ENCODE peak calls at places on chromosome 11, in eight cellular contexts. Y, A, E, G, H, P, O and C are unnamed samples.

GRCh38 chr11:19367051-19367709 is 126.4 kb upstream of the E2F8 start:
- DNase-seq in Y (no peak), A (no peak), E (no peak), G (no peak), H (no peak), P (no peak), O (no peak), C (no peak)

GRCh38 chr11:93608280-93608862 is 53.1 kb upstream of the CEP295 start:
- DNase-seq in Y (no peak), A (no peak), E (no peak), G (no peak), H (no peak), P (no peak), O (no peak), C (no peak)

GRCh38 chr11:33804471-33804870 is 30.2 kb upstream of the FBXO3 start:
- DNase-seq in Y (peak), A (no peak), E (no peak), G (no peak), H (no peak), P (no peak), O (no peak), C (no peak)

GRCh38 chr11:113506893-113507292 is 31.7 kb upstream of the DRD2 start:
- DNase-seq in Y (no peak), A (no peak), E (no peak), G (no peak), H (no peak), P (no peak), O (no peak), C (no peak)

GRCh38 chr11:2666828-2667570 is 32.8 kb downstream of the KCNQ1OT1 start:
- DNase-seq in Y (no peak), A (peak), E (no peak), G (no peak), H (no peak), P (no peak), O (no peak), C (no peak)

GRCh38 chr11:77188912-77189491 is 61.0 kb downstream of the MYO7A start:
- DNase-seq in Y (no peak), A (peak), E (no peak), G (no peak), H (no peak), P (no peak), O (no peak), C (no peak)

GRCh38 chr11:356610-357009 is 12.7 kb upstream of the B4GALNT4 start:
- DNase-seq in Y (no peak), A (no peak), E (no peak), G (no peak), H (no peak), P (no peak), O (no peak), C (no peak)

GRCh38 chr11:64305691-64306562 is 603 bp downstream of the ESRRA start:
- DNase-seq in Y (no peak), A (peak), E (peak), G (peak), H (no peak), P (peak), O (peak), C (peak)

GRCh38 chr11:106415510-106415909 is 338.0 kb downstream of the AASDHPPT start:
- DNase-seq in Y (no peak), A (no peak), E (no peak), G (no peak), H (no peak), P (no peak), O (no peak), C (no peak)

GRCh38 chr11:111913997-111914396 is 1.5 kb downstream of the HSPB2 start:
- DNase-seq in Y (no peak), A (no peak), E (no peak), G (no peak), H (peak), P (peak), O (no peak), C (no peak)

GRCh38 chr11:1936072-1936780 is 10.9 kb upstream of the MRPL23 start:
- DNase-seq in Y (no peak), A (no peak), E (no peak), G (no peak), H (no peak), P (no peak), O (no peak), C (no peak)

GRCh38 chr11:19933132-19933735 is 220.6 kb downstream of the NAV2 start:
- DNase-seq in Y (no peak), A (no peak), E (no peak), G (no peak), H (no peak), P (no peak), O (no peak), C (no peak)